ENCODE peak calls at places on chromosomes 3 and 15, in seven cellular contexts. One of them, this sample, is unnamed.

GRCh38 chr15:70474682-70475438 is 288.5 kb downstream of the UACA start:
- DNase-seq in H1: no peak
- DNase-seq in H9: no peak
- DNase-seq in mesendoderm: no peak
- DNase-seq in trophoblast cell: peak
- DNase-seq in neuronal stem cell: no peak
- DNase-seq in IMR-90: peak
- DNase-seq in this sample: peak

GRCh38 chr15:79004336-79004735 is 59.5 kb upstream of the CTSH start:
- DNase-seq in H9: peak
- DNase-seq in IMR-90: peak
- DNase-seq in mesendoderm: peak
- DNase-seq in trophoblast cell: peak
- DNase-seq in neuronal stem cell: no peak
- DNase-seq in H1: no peak
- DNase-seq in this sample: peak

GRCh38 chr3:10937141-10937825 is 55.3 kb upstream of the SLC6A1 start:
- DNase-seq in trophoblast cell: no peak
- DNase-seq in H1: no peak
- DNase-seq in IMR-90: no peak
- DNase-seq in neuronal stem cell: no peak
- DNase-seq in mesendoderm: no peak
- DNase-seq in H9: no peak
- DNase-seq in this sample: no peak

GRCh38 chr3:160023476-160023875 is 34.8 kb downstream of the IL12A start:
- DNase-seq in IMR-90: peak
- DNase-seq in mesendoderm: no peak
- DNase-seq in neuronal stem cell: no peak
- DNase-seq in trophoblast cell: no peak
- DNase-seq in H1: no peak
- DNase-seq in H9: no peak
- DNase-seq in this sample: peak

GRCh38 chr3:142690613-142691012 is 33.2 kb upstream of the TRPC1 start:
- DNase-seq in H1: no peak
- DNase-seq in H9: no peak
- DNase-seq in mesendoderm: no peak
- DNase-seq in IMR-90: no peak
- DNase-seq in trophoblast cell: no peak
- DNase-seq in neuronal stem cell: no peak
- DNase-seq in this sample: no peak

GRCh38 chr3:135887220-135887619 is 78.3 kb upstream of the PPP2R3A start:
- DNase-seq in H9: no peak
- DNase-seq in trophoblast cell: no peak
- DNase-seq in neuronal stem cell: no peak
- DNase-seq in IMR-90: peak
- DNase-seq in mesendoderm: no peak
- DNase-seq in H1: no peak
- DNase-seq in this sample: no peak

GRCh38 chr3:78507196-78507984 is 1260.4 kb downstream of the ROBO1 start:
- DNase-seq in trophoblast cell: no peak
- DNase-seq in neuronal stem cell: no peak
- DNase-seq in IMR-90: no peak
- DNase-seq in H9: no peak
- DNase-seq in H1: peak
- DNase-seq in mesendoderm: peak
- DNase-seq in this sample: peak

GRCh38 chr15:71440479-71441071 is 325.3 kb downstream of the THSD4 start:
- DNase-seq in H9: no peak
- DNase-seq in trophoblast cell: no peak
- DNase-seq in IMR-90: peak
- DNase-seq in mesendoderm: peak
- DNase-seq in H1: no peak
- DNase-seq in neuronal stem cell: no peak
- DNase-seq in this sample: peak

GRCh38 chr15:77856718-77857346 is 220.7 kb downstream of the TBC1D2B start:
- DNase-seq in trophoblast cell: no peak
- DNase-seq in neuronal stem cell: no peak
- DNase-seq in H9: peak
- DNase-seq in H1: no peak
- DNase-seq in mesendoderm: peak
- DNase-seq in IMR-90: no peak
- DNase-seq in this sample: no peak

GRCh38 chr3:44522494-44522933 is 32.5 kb upstream of the ZKSCAN7 start:
- DNase-seq in IMR-90: no peak
- DNase-seq in H1: no peak
- DNase-seq in mesendoderm: no peak
- DNase-seq in H9: no peak
- DNase-seq in trophoblast cell: no peak
- DNase-seq in neuronal stem cell: no peak
- DNase-seq in this sample: peak

GRCh38 chr3:49389297-49389696 is 22.5 kb downstream of the RHOA start:
- DNase-seq in mesendoderm: no peak
- DNase-seq in IMR-90: no peak
- DNase-seq in trophoblast cell: no peak
- DNase-seq in neuronal stem cell: no peak
- DNase-seq in H9: no peak
- DNase-seq in H1: no peak
- DNase-seq in this sample: no peak

GRCh38 chr3:101720851-101721649 is 3.4 kb upstream of the CEP97 start:
- DNase-seq in H9: no peak
- DNase-seq in mesendoderm: no peak
- DNase-seq in trophoblast cell: no peak
- DNase-seq in IMR-90: peak
- DNase-seq in H1: no peak
- DNase-seq in neuronal stem cell: no peak
- DNase-seq in this sample: peak

GRCh38 chr3:44913868-44914468 is 39.6 kb downstream of the TGM4 start:
- DNase-seq in mesendoderm: peak
- DNase-seq in IMR-90: peak
- DNase-seq in trophoblast cell: peak
- DNase-seq in neuronal stem cell: peak
- DNase-seq in H9: peak
- DNase-seq in H1: peak
- DNase-seq in this sample: peak

GRCh38 chr15:89575656-89576416 is 567 bp downstream of the TICRR start:
- DNase-seq in H9: peak
- DNase-seq in neuronal stem cell: no peak
- DNase-seq in IMR-90: peak
- DNase-seq in H1: no peak
- DNase-seq in mesendoderm: peak
- DNase-seq in trophoblast cell: no peak
- DNase-seq in this sample: peak

GRCh38 chr3:193021506-193022010 is 103.9 kb upstream of the MB21D2 start:
- DNase-seq in trophoblast cell: no peak
- DNase-seq in neuronal stem cell: no peak
- DNase-seq in mesendoderm: no peak
- DNase-seq in H1: no peak
- DNase-seq in H9: no peak
- DNase-seq in IMR-90: no peak
- DNase-seq in this sample: no peak

GRCh38 chr3:71532639-71533395 is 50.7 kb downstream of the FOXP1 start:
- DNase-seq in H1: no peak
- DNase-seq in mesendoderm: no peak
- DNase-seq in neuronal stem cell: no peak
- DNase-seq in IMR-90: peak
- DNase-seq in H9: no peak
- DNase-seq in trophoblast cell: peak
- DNase-seq in this sample: peak

GRCh38 chr15:64813075-64813474 is 12.4 kb downstream of the PIF1 start:
- DNase-seq in trophoblast cell: no peak
- DNase-seq in mesendoderm: peak
- DNase-seq in neuronal stem cell: no peak
- DNase-seq in H1: no peak
- DNase-seq in H9: peak
- DNase-seq in IMR-90: peak
- DNase-seq in this sample: peak

GRCh38 chr3:134603480-134603879 is 47.3 kb downstream of the KY start:
- DNase-seq in neuronal stem cell: no peak
- DNase-seq in H9: no peak
- DNase-seq in IMR-90: no peak
- DNase-seq in mesendoderm: no peak
- DNase-seq in trophoblast cell: no peak
- DNase-seq in H1: no peak
- DNase-seq in this sample: no peak

GRCh38 chr15:29046946-29047345 is 161.2 kb downstream of the APBA2 start:
- DNase-seq in H9: no peak
- DNase-seq in trophoblast cell: no peak
- DNase-seq in mesendoderm: no peak
- DNase-seq in IMR-90: no peak
- DNase-seq in H1: no peak
- DNase-seq in neuronal stem cell: no peak
- DNase-seq in this sample: no peak

GRCh38 chr3:10697918-10698317 is 118.1 kb upstream of the SLC6A11 start:
- DNase-seq in mesendoderm: peak
- DNase-seq in neuronal stem cell: no peak
- DNase-seq in trophoblast cell: no peak
- DNase-seq in IMR-90: no peak
- DNase-seq in H1: no peak
- DNase-seq in H9: peak
- DNase-seq in this sample: no peak

DNA sequence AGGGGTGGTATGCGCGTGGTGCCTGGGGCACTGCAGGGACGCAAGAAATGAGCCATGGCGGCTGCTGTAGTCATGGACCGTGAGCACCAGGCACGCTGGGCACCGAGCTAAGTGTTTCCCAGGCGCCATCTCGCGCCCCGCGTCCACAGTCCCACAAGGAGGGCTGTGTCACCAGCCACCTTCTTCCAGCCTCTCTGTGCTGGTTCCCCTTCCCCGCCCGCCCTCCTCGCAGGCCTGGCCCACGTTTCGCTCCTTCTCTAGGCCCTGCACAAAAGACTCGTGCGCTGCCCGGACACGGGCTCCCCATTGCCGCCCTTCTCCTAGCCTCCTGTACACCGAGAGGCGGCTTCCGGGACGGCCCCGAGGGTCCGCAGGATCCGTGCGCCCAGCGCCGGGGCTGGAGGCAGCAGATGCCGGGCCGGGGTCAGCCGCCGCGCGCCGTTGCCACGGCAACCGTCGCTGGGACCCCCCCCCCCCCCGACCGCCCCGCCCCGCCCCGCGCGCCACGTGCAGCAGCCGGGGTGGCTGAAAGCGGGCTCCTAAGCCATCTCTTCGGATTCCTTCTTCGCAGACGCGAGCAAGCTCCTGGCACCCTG is 113.4 kb downstream of the SRGAP3 start:
- DNase-seq in IMR-90: no peak
- DNase-seq in trophoblast cell: no peak
- DNase-seq in mesendoderm: peak
- DNase-seq in neuronal stem cell: peak
- DNase-seq in H9: peak
- DNase-seq in H1: no peak
- DNase-seq in this sample: no peak
- H3K9ac ChIP-seq in IMR-90: no peak
- H3K9ac ChIP-seq in trophoblast cell: no peak
- H3K9ac ChIP-seq in mesendoderm: peak
- H3K9ac ChIP-seq in neuronal stem cell: no peak
- H3K9ac ChIP-seq in H9: no peak
- H3K9ac ChIP-seq in H1: no peak
- H3K9ac ChIP-seq in this sample: peak

GRCh38 chr15:51104512-51104911 is 9.8 kb upstream of the TNFAIP8L3 start:
- DNase-seq in mesendoderm: no peak
- DNase-seq in H9: no peak
- DNase-seq in neuronal stem cell: no peak
- DNase-seq in IMR-90: peak
- DNase-seq in trophoblast cell: no peak
- DNase-seq in H1: no peak
- DNase-seq in this sample: peak

GRCh38 chr15:51107612-51108011 is 12.9 kb upstream of the TNFAIP8L3 start:
- DNase-seq in mesendoderm: no peak
- DNase-seq in H1: no peak
- DNase-seq in H9: no peak
- DNase-seq in trophoblast cell: no peak
- DNase-seq in neuronal stem cell: no peak
- DNase-seq in IMR-90: no peak
- DNase-seq in this sample: no peak

GRCh38 chr15:51103330-51103729 is 8.6 kb upstream of the TNFAIP8L3 start:
- DNase-seq in neuronal stem cell: no peak
- DNase-seq in H1: no peak
- DNase-seq in mesendoderm: no peak
- DNase-seq in trophoblast cell: no peak
- DNase-seq in H9: no peak
- DNase-seq in IMR-90: peak
- DNase-seq in this sample: peak

GRCh38 chr15:51108933-51109550 is 14.3 kb upstream of the TNFAIP8L3 start:
- DNase-seq in IMR-90: peak
- DNase-seq in mesendoderm: no peak
- DNase-seq in trophoblast cell: no peak
- DNase-seq in neuronal stem cell: no peak
- DNase-seq in H1: no peak
- DNase-seq in H9: no peak
- DNase-seq in this sample: peak

GRCh38 chr15:51105430-51106016 is 10.8 kb upstream of the TNFAIP8L3 start:
- DNase-seq in trophoblast cell: no peak
- DNase-seq in neuronal stem cell: no peak
- DNase-seq in IMR-90: no peak
- DNase-seq in mesendoderm: no peak
- DNase-seq in H1: no peak
- DNase-seq in H9: no peak
- DNase-seq in this sample: no peak
- H2AK5ac ChIP-seq in trophoblast cell: no peak
- H2AK5ac ChIP-seq in neuronal stem cell: no peak
- H2AK5ac ChIP-seq in IMR-90: no peak
- H2AK5ac ChIP-seq in mesendoderm: no peak
- H2AK5ac ChIP-seq in H1: no peak
- H2AK5ac ChIP-seq in H9: no peak
- H2AK5ac ChIP-seq in this sample: no peak

GRCh38 chr15:92128788-92129187 is 264.9 kb upstream of the ST8SIA2 start:
- DNase-seq in neuronal stem cell: no peak
- DNase-seq in trophoblast cell: no peak
- DNase-seq in H9: no peak
- DNase-seq in IMR-90: no peak
- DNase-seq in H1: no peak
- DNase-seq in mesendoderm: no peak
- DNase-seq in this sample: no peak

GRCh38 chr15:92130244-92130643 is 263.4 kb upstream of the ST8SIA2 start:
- DNase-seq in H1: no peak
- DNase-seq in trophoblast cell: no peak
- DNase-seq in neuronal stem cell: no peak
- DNase-seq in IMR-90: no peak
- DNase-seq in H9: no peak
- DNase-seq in mesendoderm: no peak
- DNase-seq in this sample: no peak

GRCh38 chr15:92130906-92131305 is 262.8 kb upstream of the ST8SIA2 start:
- DNase-seq in mesendoderm: no peak
- DNase-seq in IMR-90: no peak
- DNase-seq in H1: no peak
- DNase-seq in H9: no peak
- DNase-seq in neuronal stem cell: no peak
- DNase-seq in trophoblast cell: no peak
- DNase-seq in this sample: no peak
- H3K23ac ChIP-seq in mesendoderm: no peak
- H3K23ac ChIP-seq in IMR-90: no peak
- H3K23ac ChIP-seq in H1: no peak
- H3K23ac ChIP-seq in H9: no peak
- H3K23ac ChIP-seq in neuronal stem cell: no peak
- H3K23ac ChIP-seq in trophoblast cell: no peak
- H3K23ac ChIP-seq in this sample: no peak

DNA sequence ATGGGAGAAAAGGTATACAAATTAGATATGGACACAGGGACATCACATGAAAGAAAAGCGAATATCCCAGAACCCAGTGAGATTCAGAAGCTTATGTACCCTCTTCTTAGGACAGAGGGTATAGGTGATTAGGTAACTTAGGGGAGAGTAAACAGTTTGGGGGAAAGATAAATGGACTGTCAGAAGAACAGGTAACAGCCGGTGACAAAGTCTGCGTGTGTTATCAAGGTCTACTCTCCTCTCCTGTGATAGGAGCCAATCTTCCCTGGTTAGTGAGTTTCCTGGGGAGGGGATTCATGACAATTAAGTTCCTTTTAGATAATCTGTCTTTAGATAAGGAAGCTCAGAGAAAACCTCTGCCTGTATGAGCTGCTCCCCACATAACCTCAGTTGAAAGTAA is 30.6 kb upstream of the SNRPN start:
- DNase-seq in H1: no peak
- DNase-seq in trophoblast cell: no peak
- DNase-seq in neuronal stem cell: no peak
- DNase-seq in IMR-90: no peak
- DNase-seq in mesendoderm: peak
- DNase-seq in H9: no peak
- DNase-seq in this sample: no peak
- H3K9ac ChIP-seq in H1: no peak
- H3K9ac ChIP-seq in trophoblast cell: no peak
- H3K9ac ChIP-seq in neuronal stem cell: no peak
- H3K9ac ChIP-seq in IMR-90: no peak
- H3K9ac ChIP-seq in mesendoderm: no peak
- H3K9ac ChIP-seq in H9: no peak
- H3K9ac ChIP-seq in this sample: no peak

This sample was measured in mesenchymal stem cell.